ENCODE peak calls at places on chromosomes 1 and 21, in seven cellular contexts. Y, K, C, P, S, V and W are unnamed samples.

GRCh38 chr1:183096889-183097288 is 73.7 kb downstream of the LAMC1 start:
- DNase-seq in Y (peak; percentile 49), K (no peak), C (peak; percentile 53), P (no peak), S (no peak), V (no peak), W (no peak)

GRCh38 chr1:54850737-54851136 is 36.3 kb downstream of the DHCR24 start:
- DNase-seq in Y (peak; percentile 91), K (no peak), C (peak; percentile 97), P (no peak), S (no peak), V (no peak), W (no peak)

GRCh38 chr1:2468041-2468472 is 8.0 kb upstream of the PLCH2 start:
- DNase-seq in Y (no peak), K (peak; percentile 49), C (peak; percentile 10), P (no peak), S (peak; percentile 42), V (peak; percentile 75), W (no peak)

GRCh38 chr1:244326757-244327156 is 125.0 kb downstream of the ADSS2 start:
- DNase-seq in Y (no peak), K (no peak), C (no peak), P (no peak), S (no peak), V (no peak), W (no peak)

GRCh38 chr1:84407524-84408318 is 9.4 kb downstream of the DNASE2B start:
- DNase-seq in Y (no peak), K (no peak), C (no peak), P (no peak), S (no peak), V (no peak), W (no peak)

GRCh38 chr1:115495603-115496002 is 146.2 kb upstream of the VANGL1 start:
- DNase-seq in Y (peak; percentile 53), K (no peak), C (peak; percentile 84), P (no peak), S (no peak), V (no peak), W (no peak)

GRCh38 chr1:19043579-19044443 is 87.3 kb upstream of the IFFO2 start:
- DNase-seq in Y (no peak), K (no peak), C (no peak), P (no peak), S (peak; percentile 23), V (no peak), W (peak; percentile 54)

GRCh38 chr1:21801100-21801499 is 11.0 kb upstream of the LDLRAD2 start:
- DNase-seq in Y (peak; percentile 21), K (no peak), C (peak; percentile 35), P (no peak), S (no peak), V (no peak), W (no peak)

GRCh38 chr1:152502496-152503180 is 8.0 kb upstream of the LCE5A start:
- DNase-seq in Y (no peak), K (no peak), C (peak; percentile 3), P (no peak), S (no peak), V (no peak), W (no peak)

GRCh38 chr21:33670076-33670475 is 27.8 kb downstream of the ITSN1 start:
- DNase-seq in Y (no peak), K (no peak), C (no peak), P (no peak), S (no peak), V (no peak), W (no peak)

GRCh38 chr1:215569987-215570824 is 3.1 kb downstream of the KCTD3 start:
- DNase-seq in Y (no peak), K (no peak), C (peak; percentile 42), P (no peak), S (no peak), V (no peak), W (no peak)

GRCh38 chr1:23341829-23342697 is 2.0 kb downstream of the HNRNPR start:
- DNase-seq in Y (no peak), K (no peak), C (no peak), P (no peak), S (no peak), V (no peak), W (no peak)

GRCh38 chr1:153968000-153968363 is 280 bp downstream of the CREB3L4 start:
- DNase-seq in Y (no peak), K (no peak), C (no peak), P (no peak), S (peak; percentile 83), V (peak; percentile 79), W (peak; percentile 86)

GRCh38 chr1:180230791-180231505 is 884 bp downstream of the LHX4 start:
- DNase-seq in Y (no peak), K (no peak), C (peak; percentile 62), P (no peak), S (no peak), V (peak; percentile 91), W (no peak)

GRCh38 chr1:207181838-207182237 is 77.8 kb downstream of the C4BPA start:
- DNase-seq in Y (no peak), K (no peak), C (no peak), P (no peak), S (no peak), V (peak; percentile 12), W (no peak)

GRCh38 chr1:30407030-30407861 is 316.1 kb downstream of the MATN1 start:
- DNase-seq in Y (peak; percentile 6), K (peak; percentile 7), C (peak; percentile 41), P (no peak), S (no peak), V (no peak), W (peak; percentile 54)

GRCh38 chr21:33109574-33110339 is 39.8 kb downstream of the OLIG1 start:
- DNase-seq in Y (no peak), K (no peak), C (no peak), P (no peak), S (no peak), V (peak; percentile 75), W (peak; percentile 80)

GRCh38 chr1:109241344-109241743 is 8.0 kb upstream of the CELSR2 start:
- DNase-seq in Y (no peak), K (no peak), C (no peak), P (no peak), S (no peak), V (peak; percentile 58), W (no peak)

GRCh38 chr1:228146761-228147693 is 2.7 kb upstream of the GJC2 start:
- DNase-seq in Y (no peak), K (no peak), C (no peak), P (no peak), S (peak; percentile 33), V (no peak), W (no peak)

GRCh38 chr1:84668185-84668584 is 22.1 kb downstream of the SSX2IP start:
- DNase-seq in Y (no peak), K (no peak), C (no peak), P (no peak), S (no peak), V (peak; percentile 50), W (no peak)

DNA sequence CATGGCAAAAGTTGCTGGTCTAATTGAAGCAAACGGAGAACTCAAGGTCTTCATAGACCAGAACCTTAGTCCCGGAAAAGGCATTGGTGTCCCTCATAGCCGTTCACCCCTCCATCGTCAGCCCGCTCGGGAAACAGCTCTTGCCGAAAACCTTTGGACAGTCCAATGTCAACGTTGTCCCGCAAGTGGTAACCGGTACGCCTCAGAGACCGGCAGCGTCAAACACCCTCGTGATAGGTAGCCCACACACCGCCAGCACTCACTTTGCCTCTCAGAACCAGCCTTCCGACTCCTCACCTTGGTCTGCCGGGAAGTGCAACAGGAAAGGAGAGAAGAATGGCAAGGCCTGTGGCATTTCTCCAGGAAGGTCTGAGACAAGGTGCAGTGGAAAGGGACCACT is 351.3 kb upstream of the CAMK1G start:
- DNase-seq in Y (no peak), K (no peak), C (no peak), P (no peak), S (no peak), V (no peak), W (no peak)
- H3K27ac ChIP-seq in Y (no peak overlapping the region), K (no peak overlapping the region), C (no peak overlapping the region), P (no peak overlapping the region), S (no peak overlapping the region), V (no peak overlapping the region), W (no peak overlapping the region)

DNA sequence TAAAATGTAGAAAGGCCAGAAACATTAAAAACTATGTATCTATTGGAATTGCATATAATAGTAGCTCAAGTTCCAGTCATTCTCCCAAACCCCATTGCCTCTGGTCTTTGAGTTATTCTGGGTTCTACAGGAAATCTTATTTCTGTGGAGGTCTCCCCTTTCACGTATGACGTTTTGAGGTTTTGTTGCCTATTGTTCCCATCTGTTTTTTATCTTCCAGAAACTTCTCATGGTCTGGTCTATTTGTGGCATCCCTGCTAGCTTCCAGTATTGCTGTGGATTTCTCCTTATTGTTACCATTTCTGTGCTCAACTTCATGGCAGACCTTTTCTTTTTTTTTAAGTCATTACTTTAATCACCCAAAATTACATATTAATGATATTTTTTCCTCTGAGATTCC is 43.3 kb downstream of the DTL start:
- DNase-seq in Y (no peak), K (no peak), C (no peak), P (no peak), S (no peak), V (no peak), W (no peak)
- H3K36me3 ChIP-seq in Y (no peaks in the 10 kb centered on the region), K (no peaks in the 10 kb centered on the region), C (peaks cover 7% of the 10 kb centered on the region), P (no peaks in the 10 kb centered on the region), S (no peaks in the 10 kb centered on the region), V (peaks cover 73% of the 10 kb centered on the region), W (no peaks in the 10 kb centered on the region)

DNA sequence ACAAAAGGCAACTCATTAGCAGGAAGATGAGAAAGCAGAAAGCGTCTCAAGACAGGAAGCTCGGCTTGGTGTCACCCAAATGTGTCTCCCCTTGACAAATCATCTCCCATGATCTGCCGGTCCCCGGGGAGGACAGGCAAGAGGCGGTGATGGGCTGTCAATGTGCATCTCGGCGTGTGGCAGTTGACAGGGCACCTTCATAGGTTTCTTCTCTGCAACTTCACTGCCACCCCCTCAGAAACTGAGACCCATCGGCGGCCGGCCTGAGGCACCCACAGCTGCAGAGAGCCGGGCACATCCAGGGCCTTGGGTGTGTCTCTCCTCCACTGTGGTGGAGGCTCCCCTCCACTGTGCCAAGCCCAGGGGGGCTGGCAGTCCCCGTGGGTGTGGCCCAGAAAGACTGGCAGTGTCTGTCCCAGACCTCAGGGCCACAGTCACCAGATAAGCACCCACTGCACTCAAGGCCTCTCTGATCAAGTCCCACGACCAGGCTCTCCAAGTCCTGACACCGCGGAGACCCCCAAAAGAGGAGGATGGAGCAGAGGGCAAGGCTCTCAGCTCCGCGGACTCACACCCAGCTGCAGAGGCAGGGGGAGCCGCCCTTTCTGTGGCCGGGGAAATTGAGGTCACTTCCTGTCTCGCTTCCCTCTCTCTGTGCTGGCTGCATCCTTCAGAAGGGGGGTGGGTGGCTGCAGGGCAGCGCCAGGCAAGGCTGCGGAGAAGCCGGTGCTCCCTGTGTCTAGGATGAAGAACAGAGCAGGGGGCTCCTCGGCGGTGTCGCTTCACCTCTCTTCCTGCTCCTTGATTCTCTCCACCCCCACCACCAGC is 39.6 kb upstream of the LBR start:
- DNase-seq in Y (no peak), K (peak; percentile 86), C (no peak), P (peak; percentile 65), S (no peak), V (no peak), W (peak; percentile 98)
- H3K4me3 ChIP-seq in Y (no peak overlapping the region), K (peak overlapping the region; percentile 60), C (no peak overlapping the region), P (peak overlapping the region; percentile 75), S (no peak overlapping the region), V (no peak overlapping the region), W (peak overlapping the region; percentile 48)

DNA sequence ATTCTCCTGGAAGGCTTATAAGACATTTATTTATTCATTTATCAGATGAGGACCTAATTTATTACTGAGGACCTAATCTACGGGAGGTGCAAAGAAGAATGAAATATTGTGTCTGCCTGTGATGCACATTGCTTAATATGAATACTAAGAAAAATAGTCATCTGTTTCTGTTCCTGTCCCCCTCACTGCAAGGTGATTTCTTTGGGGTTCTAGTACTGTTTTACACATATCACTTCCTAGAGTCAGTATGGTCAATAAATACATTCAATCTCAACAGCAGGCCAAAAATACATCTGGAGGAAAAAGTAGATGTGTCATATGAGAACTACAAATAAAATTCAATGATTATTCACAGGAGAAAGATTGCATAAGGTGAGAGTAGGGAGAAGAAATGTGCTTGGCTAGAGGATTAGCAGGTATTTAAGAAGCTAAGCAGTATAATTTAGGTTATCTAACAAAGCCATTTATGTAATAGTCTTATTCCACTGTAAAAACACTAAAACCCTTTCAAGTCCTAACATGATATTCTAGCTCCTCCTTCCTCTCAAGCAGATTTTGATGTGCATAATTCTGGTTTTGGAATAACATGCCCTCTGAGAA is 45.3 kb upstream of the SAMSN1 start:
- DNase-seq in Y (no peak), K (no peak), C (no peak), P (no peak), S (no peak), V (no peak), W (no peak)
- H3K27ac ChIP-seq in Y (peak overlapping the region; percentile 13), K (no peak overlapping the region), C (no peak overlapping the region), P (no peak overlapping the region), S (no peak overlapping the region), V (no peak overlapping the region), W (peak overlapping the region; percentile 81)